ENCODE peak calls at places on chromosomes 6 and 20, in four cellular contexts. L is lung; K is CD4-positive, CD25-positive, alpha-beta regulatory T cell; G is lower lobe of right lung. B is an unnamed sample.

GRCh38 chr20:38094373-38094775 is 60.8 kb downstream of the RPRD1B start:
- DNase-seq in L (no peak), K (peak), G (no peak), B (no peak)

GRCh38 chr6:10375391-10375969 is 39.4 kb downstream of the TFAP2A start:
- DNase-seq in L (no peak), K (no peak), G (no peak), B (peak)

GRCh38 chr6:106858653-106859092 is 115.9 kb downstream of the CD24 start:
- DNase-seq in L (no peak), K (no peak), G (no peak), B (no peak)

GRCh38 chr6:112563368-112563767 is 216.2 kb downstream of the RFPL4B start:
- DNase-seq in L (no peak), K (no peak), G (no peak), B (peak)

GRCh38 chr6:21780601-21781000 is 187.1 kb downstream of the SOX4 start:
- DNase-seq in L (no peak), K (no peak), G (no peak), B (peak)

GRCh38 chr6:129657433-129657832 is 52.5 kb downstream of the ARHGAP18 start:
- DNase-seq in L (no peak), K (no peak), G (no peak), B (no peak)

GRCh38 chr20:18138639-18139583 is 1.2 kb downstream of the KAT14 start:
- DNase-seq in L (no peak), K (no peak), G (no peak), B (peak)

GRCh38 chr6:36752187-36752885 is 54.7 kb downstream of the RAB44 start:
- DNase-seq in L (no peak), K (no peak), G (no peak), B (no peak)

GRCh38 chr6:43718387-43719105 is 31.0 kb upstream of the MRPS18A start:
- DNase-seq in L (no peak), K (no peak), G (no peak), B (no peak)

GRCh38 chr6:16741112-16742016 is 19.9 kb downstream of the ATXN1 start:
- DNase-seq in L (no peak), K (no peak), G (no peak), B (peak)

GRCh38 chr6:5511924-5512323 is 250.6 kb downstream of the FARS2 start:
- DNase-seq in L (no peak), K (no peak), G (no peak), B (no peak)

GRCh38 chr6:77403424-77403823 is 59.9 kb downstream of the HTR1B start:
- DNase-seq in L (no peak), K (no peak), G (no peak), B (no peak)

GRCh38 chr20:37528442-37529213 is 952 bp upstream of the BLCAP start:
- DNase-seq in L (no peak), K (no peak), G (no peak), B (no peak)

GRCh38 chr6:82521369-82521768 is 157.8 kb downstream of the TPBG start:
- DNase-seq in L (no peak), K (no peak), G (no peak), B (peak)

GRCh38 chr6:23316131-23316530 is 746.8 kb downstream of the HDGFL1 start:
- DNase-seq in L (no peak), K (no peak), G (no peak), B (no peak)

GRCh38 chr6:20909621-20910020 is 375.4 kb downstream of the CDKAL1 start:
- DNase-seq in L (no peak), K (no peak), G (no peak), B (no peak)

GRCh38 chr6:118725944-118726343 is 74.6 kb upstream of the CEP85L start:
- DNase-seq in L (no peak), K (peak), G (no peak), B (no peak)

GRCh38 chr6:75130784-75131183 is 75.1 kb downstream of the COL12A1 start:
- DNase-seq in L (no peak), K (no peak), G (no peak), B (no peak)

GRCh38 chr20:47929368-47930115 is 144.3 kb upstream of the SULF2 start:
- DNase-seq in L (no peak), K (no peak), G (no peak), B (peak)

GRCh38 chr20:37442547-37442946 is 78.5 kb upstream of the NNAT start:
- DNase-seq in L (no peak), K (no peak), G (no peak), B (no peak)

GRCh38 chr6:128803911-128804310 is 79.0 kb upstream of the LAMA2 start:
- DNase-seq in L (no peak), K (no peak), G (no peak), B (no peak)

GRCh38 chr6:17291778-17292177 is 10.6 kb downstream of the RBM24 start:
- DNase-seq in L (no peak), K (no peak), G (no peak), B (peak)

GRCh38 chr6:41197234-41197633 is 3.7 kb downstream of the TREML2 start:
- DNase-seq in L (no peak), K (no peak), G (no peak), B (no peak)

GRCh38 chr20:22789661-22790060 is 205.3 kb upstream of the FOXA2 start:
- DNase-seq in L (no peak), K (no peak), G (no peak), B (peak)

GRCh38 chr20:6074145-6074561 is 20.3 kb upstream of the LRRN4 start:
- DNase-seq in L (no peak), K (no peak), G (no peak), B (no peak)

GRCh38 chr6:45746046-45746445 is 269.6 kb downstream of the CLIC5 start:
- DNase-seq in L (no peak), K (no peak), G (no peak), B (peak)

GRCh38 chr20:10504893-10505292 is 69.8 kb downstream of the SLX4IP start:
- DNase-seq in L (no peak), K (no peak), G (no peak), B (no peak)

GRCh38 chr6:61606500-61606899 is 679.5 kb downstream of the KHDRBS2 start:
- DNase-seq in L (no peak), K (no peak), G (no peak), B (no peak)

GRCh38 chr20:31516651-31517050 is 2.4 kb downstream of the HM13 start:
- DNase-seq in L (no peak), K (no peak), G (no peak), B (no peak)
- H3K4me3 ChIP-seq in L (no peak), K (peak), G (peak), B (no peak)

DNA sequence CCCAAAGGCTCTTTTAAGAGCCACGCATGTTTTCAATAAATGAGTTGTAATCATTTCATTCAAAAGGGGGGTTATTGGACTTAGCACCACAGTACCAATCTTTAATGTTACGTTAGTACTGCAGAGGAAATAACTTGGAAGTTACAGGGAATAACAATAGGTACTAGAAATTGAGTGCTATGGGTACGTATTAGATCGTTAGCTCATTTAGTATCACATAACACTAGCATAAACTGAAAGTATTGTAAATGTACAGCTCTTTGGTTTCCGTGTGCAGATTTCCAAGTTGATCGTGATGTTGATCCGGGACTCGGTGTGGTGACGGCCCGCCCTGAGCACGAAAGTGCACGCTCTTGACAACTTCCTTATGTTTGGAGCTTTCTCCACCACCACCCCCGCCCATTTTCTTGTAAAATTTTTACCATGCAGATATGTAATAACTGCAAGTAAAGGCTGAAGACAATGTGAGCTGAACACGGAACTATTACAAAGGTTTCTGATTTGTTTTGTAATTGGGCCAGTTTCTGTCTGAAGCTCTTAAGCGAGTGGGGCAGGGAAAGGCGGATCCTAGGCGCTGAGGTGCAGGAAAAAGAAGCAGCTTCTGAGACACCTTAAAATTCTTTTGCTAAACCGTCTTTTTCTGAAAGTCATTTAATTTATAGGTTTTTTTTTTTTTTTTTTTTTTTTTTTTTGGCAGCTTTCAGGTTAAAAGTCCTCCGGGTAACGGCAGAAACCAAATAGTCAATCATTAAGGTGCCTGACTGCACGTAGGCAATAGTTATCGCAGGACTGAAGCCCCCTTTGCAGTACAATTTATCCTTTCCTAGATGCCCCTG is 71.6 kb downstream of the HFE start:
- DNase-seq in L (peak), K (peak), G (peak), B (peak)
- H3K27ac ChIP-seq in L (peak), K (peak), G (peak), B (peak)

DNA sequence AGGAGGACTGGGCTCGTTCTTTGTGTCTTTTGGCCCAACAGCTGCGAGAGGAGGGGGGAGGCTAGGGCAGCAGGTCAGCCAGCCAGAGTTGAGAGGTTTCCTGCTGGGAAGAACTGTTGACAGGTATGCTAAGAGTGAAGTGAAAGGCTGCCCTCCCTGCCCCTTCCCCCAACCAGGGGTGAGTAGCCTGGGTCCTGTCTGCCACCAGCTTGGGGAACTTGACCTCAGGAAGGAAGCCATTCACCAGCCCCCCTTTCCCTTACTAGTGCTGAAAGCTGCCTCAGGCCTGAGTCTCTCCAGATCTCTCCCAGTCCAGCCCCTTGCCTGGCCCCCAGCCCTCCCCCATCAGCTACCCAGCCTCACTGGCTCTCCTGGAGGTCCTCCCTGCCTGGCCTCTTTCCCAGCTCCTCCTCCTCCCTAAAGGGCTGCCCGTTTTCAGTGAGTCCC is 20.7 kb upstream of the ZNF76 start:
- DNase-seq in L (peak), K (no peak), G (no peak), B (peak)
- H3K4me3 ChIP-seq in L (no peak), K (no peak), G (no peak), B (no peak)

GRCh38 chr20:57410398-57411323 is 19.5 kb downstream of the RBM38 start:
- DNase-seq in L (no peak), K (no peak), G (no peak), B (no peak)
- H3K27ac ChIP-seq in L (no peak), K (no peak), G (no peak), B (no peak)

GRCh38 chr6:148520109-148520841 is 177.6 kb downstream of the SASH1 start:
- DNase-seq in L (no peak), K (no peak), G (no peak), B (no peak)
- H3K4me3 ChIP-seq in L (no peak), K (no peak), G (no peak), B (no peak)